ENCODE peak calls at places on chromosomes 2 and 18, in six cellular contexts. Y is right atrium auricular region, B is pancreas, R is sigmoid colon, V is left lung, K is NT2/D1. J is an unnamed sample.

GRCh38 chr18:49362431-49362830 is 98.0 kb downstream of the DYM start:
- DNase-seq in Y (no peak), B (no peak), R (no peak), V (no peak), K (peak; percentile 15), J (no peak)

GRCh38 chr2:68193774-68194372 is 36.2 kb downstream of the PNO1 start:
- DNase-seq in Y (no peak), B (no peak), R (no peak), V (no peak), K (no peak), J (no peak)

GRCh38 chr2:26298638-26299393 is 47.1 kb upstream of the SELENOI start:
- DNase-seq in Y (peak; percentile 69), B (peak; percentile 27), R (peak; percentile 84), V (no peak), K (no peak), J (peak; percentile 30)

GRCh38 chr2:57407742-57408343 is 638.8 kb upstream of the VRK2 start:
- DNase-seq in Y (no peak), B (no peak), R (no peak), V (no peak), K (peak; percentile 90), J (no peak)

GRCh38 chr2:196225213-196225612 is 53.8 kb upstream of the STK17B start:
- DNase-seq in Y (no peak), B (no peak), R (no peak), V (no peak), K (no peak), J (peak; percentile 50)

GRCh38 chr2:3465844-3466481 is 53.4 kb downstream of the ADI1 start:
- DNase-seq in Y (no peak), B (no peak), R (no peak), V (no peak), K (no peak), J (no peak)

GRCh38 chr2:26754972-26755670 is 9.0 kb upstream of the SLC35F6 start:
- DNase-seq in Y (no peak), B (no peak), R (no peak), V (no peak), K (no peak), J (no peak)

GRCh38 chr18:54702687-54703086 is 111.6 kb downstream of the DYNAP start:
- DNase-seq in Y (no peak), B (no peak), R (no peak), V (no peak), K (no peak), J (no peak)

GRCh38 chr2:43486604-43487003 is 109.2 kb downstream of the THADA start:
- DNase-seq in Y (peak; percentile 63), B (no peak), R (peak; percentile 73), V (no peak), K (no peak), J (peak; percentile 34)

GRCh38 chr2:53911434-53912189 is 51.8 kb upstream of the GPR75 start:
- DNase-seq in Y (no peak), B (no peak), R (no peak), V (no peak), K (no peak), J (no peak)

GRCh38 chr2:59884166-59884565 is 669.3 kb downstream of the BCL11A start:
- DNase-seq in Y (no peak), B (no peak), R (no peak), V (no peak), K (no peak), J (no peak)

GRCh38 chr2:207905546-207905945 is 119.8 kb downstream of the PLEKHM3 start:
- DNase-seq in Y (no peak), B (no peak), R (no peak), V (no peak), K (no peak), J (no peak)

GRCh38 chr2:216859944-216860343 is at the start of gene TNP1:
- DNase-seq in Y (no peak), B (no peak), R (no peak), V (no peak), K (no peak), J (no peak)

GRCh38 chr2:186576614-186577013 is 13.2 kb upstream of the ITGAV start:
- DNase-seq in Y (no peak), B (no peak), R (no peak), V (no peak), K (no peak), J (peak; percentile 55)

GRCh38 chr2:216222650-216223352 is 113.7 kb downstream of the XRCC5 start:
- DNase-seq in Y (no peak), B (no peak), R (no peak), V (no peak), K (no peak), J (peak; percentile 21)

GRCh38 chr2:29281585-29281984 is 166.4 kb downstream of the CLIP4 start:
- DNase-seq in Y (no peak), B (peak; percentile 55), R (peak; percentile 73), V (no peak), K (peak; percentile 63), J (peak; percentile 71)

GRCh38 chr2:241842620-241843211 is 16.0 kb downstream of the PDCD1 start:
- DNase-seq in Y (peak; percentile 84), B (no peak), R (peak; percentile 85), V (peak; percentile 81), K (no peak), J (no peak)

GRCh38 chr2:217906787-217907186 is 96.0 kb downstream of the TNS1 start:
- DNase-seq in Y (no peak), B (no peak), R (peak; percentile 87), V (peak; percentile 80), K (no peak), J (no peak)

GRCh38 chr18:53380063-53380639 is 844.3 kb downstream of the MBD2 start:
- DNase-seq in Y (no peak), B (no peak), R (no peak), V (no peak), K (peak; percentile 13), J (peak; percentile 54)

GRCh38 chr18:80023173-80023572 is 11.1 kb upstream of the RBFA start:
- DNase-seq in Y (no peak), B (no peak), R (no peak), V (no peak), K (peak; percentile 33), J (no peak)
- H3K9me3 ChIP-seq in Y (peaks cover 36% of the 10 kb centered on the region), B (peaks cover 11% of the 10 kb centered on the region), R (peaks cover 61% of the 10 kb centered on the region), V (peaks cover 96% of the 10 kb centered on the region), K (peaks cover 75% of the 10 kb centered on the region), J (no peaks in the 10 kb centered on the region)

GRCh38 chr2:175183674-175184073 is 2.2 kb upstream of the ATP5MC3 start:
- DNase-seq in Y (no peak), B (no peak), R (no peak), V (no peak), K (no peak), J (no peak)

GRCh38 chr2:175181877-175182308 is 383 bp upstream of the ATP5MC3 start:
- DNase-seq in Y (no peak), B (no peak), R (no peak), V (no peak), K (no peak), J (no peak)

GRCh38 chr2:175187378-175187777 is 5.9 kb upstream of the ATP5MC3 start:
- DNase-seq in Y (no peak), B (no peak), R (no peak), V (no peak), K (no peak), J (peak; percentile 25)
- H3K27me3 ChIP-seq in Y (no peaks in the 10 kb centered on the region), B (no peaks in the 10 kb centered on the region), R (no peaks in the 10 kb centered on the region), V (no peaks in the 10 kb centered on the region), K (no peaks in the 10 kb centered on the region), J (no peaks in the 10 kb centered on the region)

GRCh38 chr2:449246-450067 is 161.6 kb upstream of the ALKAL2 start:
- DNase-seq in Y (no peak), B (no peak), R (no peak), V (no peak), K (no peak), J (no peak)

GRCh38 chr2:455046-455705 is 167.3 kb upstream of the ALKAL2 start:
- DNase-seq in Y (no peak), B (no peak), R (no peak), V (no peak), K (no peak), J (no peak)

GRCh38 chr2:451495-451894 is 163.6 kb upstream of the ALKAL2 start:
- DNase-seq in Y (no peak), B (no peak), R (no peak), V (no peak), K (no peak), J (no peak)

GRCh38 chr2:455913-456312 is 168.0 kb upstream of the ALKAL2 start:
- DNase-seq in Y (no peak), B (no peak), R (no peak), V (no peak), K (no peak), J (no peak)

DNA sequence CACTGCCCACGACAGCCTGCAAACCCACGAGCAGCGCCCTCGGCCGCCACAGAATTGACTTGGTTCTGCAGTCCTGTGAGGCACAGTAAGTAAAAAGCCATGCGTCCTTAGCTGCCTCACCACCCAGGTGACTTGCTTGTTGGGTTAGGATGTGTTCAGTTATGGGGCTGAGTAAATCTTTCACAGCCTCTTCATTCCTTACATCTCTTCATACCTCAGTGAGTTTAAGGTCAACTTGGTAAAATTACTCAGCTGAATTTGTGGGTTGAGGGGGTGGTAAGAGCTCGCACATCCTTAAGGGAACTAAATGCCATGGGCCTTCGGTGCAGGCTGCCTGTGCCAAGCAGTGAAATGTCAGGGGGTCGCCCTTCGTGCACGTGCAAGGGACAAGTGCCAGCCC is 165.2 kb upstream of the ALKAL2 start:
- DNase-seq in Y (no peak), B (no peak), R (no peak), V (no peak), K (no peak), J (no peak)
- H3K9me3 ChIP-seq in Y (no peaks in the 10 kb centered on the region), B (no peaks in the 10 kb centered on the region), R (no peaks in the 10 kb centered on the region), V (no peaks in the 10 kb centered on the region), K (no peaks in the 10 kb centered on the region), J (no peaks in the 10 kb centered on the region)

GRCh38 chr18:59276047-59276446 is 2.8 kb upstream of the RAX start:
- DNase-seq in Y (no peak), B (no peak), R (no peak), V (no peak), K (no peak), J (no peak)
- H3K27me3 ChIP-seq in Y (peaks cover 33% of the 10 kb centered on the region), B (peaks cover 11% of the 10 kb centered on the region), R (peaks cover 79% of the 10 kb centered on the region), V (peaks cover 100% of the 10 kb centered on the region), K (no peaks in the 10 kb centered on the region), J (peaks cover 100% of the 10 kb centered on the region)

DNA sequence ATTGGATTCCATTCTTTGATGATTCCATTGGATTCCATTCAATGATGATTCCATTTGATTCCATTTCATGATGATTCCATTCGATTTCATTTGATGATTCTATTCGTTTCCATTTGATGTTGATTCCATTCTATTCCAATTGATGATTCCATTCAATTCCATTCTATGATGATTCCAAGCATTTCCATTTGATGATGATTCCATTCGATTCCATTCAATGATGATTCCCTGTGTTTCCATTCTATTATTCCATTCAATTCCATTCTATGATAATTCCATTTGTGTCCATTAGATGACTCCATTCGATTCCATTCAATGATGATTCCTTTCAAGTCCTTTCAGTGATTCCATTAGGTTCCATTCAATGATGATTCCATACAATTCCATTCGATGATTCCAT is 1090.5 kb downstream of the RPIA start:
- DNase-seq in Y (no peak), B (no peak), R (no peak), V (no peak), K (no peak), J (no peak)
- H3K9me3 ChIP-seq in Y (no peaks in the 10 kb centered on the region), B (peaks cover 5% of the 10 kb centered on the region), R (peaks cover 26% of the 10 kb centered on the region), V (peaks cover 98% of the 10 kb centered on the region), K (peaks cover 42% of the 10 kb centered on the region), J (peaks cover 66% of the 10 kb centered on the region)